ENCODE peak calls at places on chromosomes 4 and X, in seven cellular contexts. K, A, H, P, C, I and N are unnamed samples.

GRCh38 chr4:115454228-115454627 is 340.8 kb upstream of the NDST4 start:
- DNase-seq in K (no peak), A (no peak), H (no peak), P (no peak), C (no peak), I (no peak), N (no peak)

GRCh38 chrX:15523088-15523487 is 22.5 kb downstream of the BMX start:
- DNase-seq in K (no peak), A (no peak), H (no peak), P (no peak), C (no peak), I (no peak), N (no peak)

GRCh38 chr4:151484396-151485102 is 75.6 kb downstream of the FHIP1A start:
- DNase-seq in K (no peak), A (no peak), H (no peak), P (no peak), C (no peak), I (peak), N (no peak)

GRCh38 chrX:14062524-14062923 is 32.8 kb upstream of the GEMIN8 start:
- DNase-seq in K (no peak), A (no peak), H (no peak), P (no peak), C (no peak), I (no peak), N (no peak)

GRCh38 chr4:72243641-72244040 is 211.8 kb downstream of the NPFFR2 start:
- DNase-seq in K (no peak), A (no peak), H (no peak), P (no peak), C (no peak), I (no peak), N (no peak)

GRCh38 chr4:118154643-118155042 is 120.4 kb downstream of the NDST3 start:
- DNase-seq in K (no peak), A (no peak), H (no peak), P (no peak), C (no peak), I (no peak), N (no peak)

GRCh38 chr4:10491420-10491819 is 34.2 kb upstream of the ZNF518B start:
- DNase-seq in K (no peak), A (no peak), H (no peak), P (no peak), C (no peak), I (no peak), N (no peak)

GRCh38 chr4:6338951-6339817 is 69.5 kb downstream of the WFS1 start:
- DNase-seq in K (no peak), A (no peak), H (no peak), P (no peak), C (no peak), I (no peak), N (no peak)

GRCh38 chrX:110015915-110016314 is 13.0 kb downstream of the TMEM164 start:
- DNase-seq in K (no peak), A (no peak), H (no peak), P (no peak), C (no peak), I (no peak), N (no peak)

GRCh38 chr4:105978684-105979296 is 83.5 kb downstream of the NPNT start:
- DNase-seq in K (no peak), A (no peak), H (no peak), P (no peak), C (no peak), I (no peak), N (no peak)

GRCh38 chrX:94430091-94430490 is 756.1 kb downstream of the FAM133A start:
- DNase-seq in K (no peak), A (no peak), H (no peak), P (no peak), C (no peak), I (no peak), N (no peak)

GRCh38 chr4:78776729-78777555 is 792 bp downstream of the BMP2K start:
- DNase-seq in K (peak), A (peak), H (peak), P (no peak), C (peak), I (peak), N (no peak)

GRCh38 chr4:74123065-74123728 is 24.2 kb upstream of the CXCL2 start:
- DNase-seq in K (no peak), A (no peak), H (no peak), P (no peak), C (no peak), I (peak), N (no peak)

GRCh38 chrX:19683817-19684216 is 168.5 kb upstream of the MAP3K15 start:
- DNase-seq in K (no peak), A (no peak), H (no peak), P (no peak), C (no peak), I (no peak), N (no peak)

GRCh38 chr4:1715002-1715761 is 3.1 kb upstream of the SLBP start:
- DNase-seq in K (no peak), A (no peak), H (peak), P (no peak), C (no peak), I (no peak), N (no peak)

GRCh38 chr4:189090174-189090814 is 850.4 kb upstream of the FRG1 start:
- DNase-seq in K (peak), A (no peak), H (no peak), P (no peak), C (no peak), I (peak), N (no peak)

GRCh38 chr4:1984406-1985191 is 24.2 kb downstream of the NELFA start:
- DNase-seq in K (peak), A (no peak), H (no peak), P (no peak), C (no peak), I (no peak), N (no peak)

GRCh38 chr4:173505924-173506779 is 23.9 kb downstream of the HAND2 start:
- DNase-seq in K (peak), A (peak), H (peak), P (peak), C (no peak), I (peak), N (no peak)

GRCh38 chr4:111689214-111689613 is 456.0 kb upstream of the FAM241A start:
- DNase-seq in K (no peak), A (no peak), H (no peak), P (no peak), C (no peak), I (no peak), N (no peak)

GRCh38 chr4:187416236-187416635 is 579.3 kb upstream of the ZFP42 start:
- DNase-seq in K (no peak), A (no peak), H (no peak), P (no peak), C (no peak), I (no peak), N (no peak)

GRCh38 chr4:139808381-139809206 is 143.0 kb downstream of the MGST2 start:
- DNase-seq in K (no peak), A (no peak), H (no peak), P (no peak), C (no peak), I (peak), N (no peak)

GRCh38 chrX:50202539-50202938 is 1.7 kb upstream of the AKAP4 start:
- DNase-seq in K (no peak), A (no peak), H (no peak), P (no peak), C (no peak), I (no peak), N (no peak)

GRCh38 chr4:48538358-48538757 is 48.3 kb downstream of the ZAR1 start:
- DNase-seq in K (no peak), A (no peak), H (no peak), P (no peak), C (no peak), I (no peak), N (no peak)

GRCh38 chr4:85994576-85994975 is 365.3 kb downstream of the MAPK10 start:
- DNase-seq in K (no peak), A (no peak), H (no peak), P (no peak), C (no peak), I (no peak), N (no peak)

GRCh38 chr4:38128478-38129451 is 168.6 kb downstream of the PTTG2 start:
- DNase-seq in K (no peak), A (peak), H (no peak), P (peak), C (no peak), I (peak), N (no peak)

GRCh38 chr4:38123555-38123954 is 163.4 kb downstream of the PTTG2 start:
- DNase-seq in K (no peak), A (no peak), H (no peak), P (no peak), C (no peak), I (no peak), N (no peak)

GRCh38 chr4:38124961-38125360 is 164.8 kb downstream of the PTTG2 start:
- DNase-seq in K (no peak), A (no peak), H (no peak), P (no peak), C (no peak), I (no peak), N (no peak)

GRCh38 chr4:38129452-38129830 is 169.2 kb downstream of the PTTG2 start:
- DNase-seq in K (no peak), A (no peak), H (no peak), P (no peak), C (no peak), I (no peak), N (no peak)

GRCh38 chr4:38125816-38126215 is 165.6 kb downstream of the PTTG2 start:
- DNase-seq in K (no peak), A (no peak), H (no peak), P (no peak), C (no peak), I (no peak), N (no peak)
- TF ChIP-seq TAF1 in K (no peak), A (no peak), H (no peak), P (no peak), C (no peak), I (no peak), N (no peak)

DNA sequence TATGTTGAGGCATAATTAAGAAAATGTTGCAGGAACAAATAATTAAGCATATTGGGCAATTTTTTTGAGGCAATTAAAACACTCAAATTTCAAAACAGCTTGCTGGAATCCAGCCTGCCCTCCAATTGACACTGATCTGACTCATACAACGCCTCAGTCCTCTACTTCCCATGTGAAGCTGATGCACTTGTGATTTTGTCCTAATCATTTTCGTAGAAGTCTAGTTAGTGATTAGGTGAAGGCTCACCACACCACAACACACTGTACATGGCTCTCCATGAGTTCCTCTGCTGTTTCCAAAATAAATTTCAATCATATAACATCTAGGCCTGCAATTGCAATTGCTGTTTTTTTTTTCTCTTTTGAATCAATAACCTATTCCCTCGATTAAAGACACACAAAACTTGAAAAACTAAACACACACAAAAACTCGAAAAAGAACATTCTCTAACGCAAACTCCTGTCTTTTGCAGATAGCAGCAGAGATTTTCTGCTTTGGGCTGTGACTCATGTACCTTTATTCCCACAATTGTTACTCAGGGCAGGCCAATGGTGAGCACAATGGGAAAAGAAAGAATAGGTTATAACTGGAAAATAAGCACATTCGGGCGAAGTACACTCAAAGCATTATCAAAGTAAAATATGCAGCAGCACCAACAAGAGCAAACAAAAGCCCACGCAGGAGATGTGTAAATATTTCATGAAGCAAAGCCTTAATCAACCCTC is 1.7 kb downstream of the GPRIN3 start:
- DNase-seq in K (no peak), A (no peak), H (no peak), P (no peak), C (no peak), I (no peak), N (no peak)
- TF ChIP-seq POLR2AphosphoS5 in K (no peak), A (no peak), H (no peak), P (no peak), C (no peak), I (no peak), N (no peak)

DNA sequence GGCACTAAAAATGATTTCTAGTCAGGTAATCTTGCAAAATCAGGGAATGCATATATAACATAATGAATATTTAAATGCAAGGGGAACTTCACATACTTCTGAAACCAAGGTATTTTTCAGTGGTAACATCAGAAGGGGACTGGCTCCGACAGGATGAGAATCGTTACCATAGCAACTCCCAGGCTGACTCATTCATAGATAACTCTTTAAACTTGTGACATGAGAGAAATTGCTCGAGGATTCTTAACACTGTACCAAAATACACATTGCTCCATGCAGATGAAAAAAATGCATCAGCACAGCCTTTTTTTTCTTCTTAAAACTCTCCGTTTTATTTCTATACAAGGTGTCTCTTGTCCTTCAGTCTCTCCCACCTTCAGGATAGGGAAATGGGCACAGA is 114.3 kb downstream of the GABRB1 start:
- DNase-seq in K (no peak), A (no peak), H (no peak), P (peak), C (peak), I (peak), N (peak)
- TF ChIP-seq TAF1 in K (no peak), A (no peak), H (no peak), P (no peak), C (no peak), I (no peak), N (no peak)

GRCh38 chrX:9465380-9466114 is 689 bp downstream of the TBL1X start:
- DNase-seq in K (peak), A (peak), H (peak), P (no peak), C (peak), I (no peak), N (peak)

GRCh38 chrX:9466711-9467110 is 1.9 kb downstream of the TBL1X start:
- DNase-seq in K (no peak), A (no peak), H (no peak), P (no peak), C (no peak), I (no peak), N (no peak)

GRCh38 chrX:9467181-9467580 is 2.3 kb downstream of the TBL1X start:
- DNase-seq in K (no peak), A (no peak), H (no peak), P (no peak), C (no peak), I (no peak), N (no peak)

GRCh38 chrX:9464435-9465371 is at the start of gene TBL1X:
- DNase-seq in K (peak), A (peak), H (peak), P (no peak), C (peak), I (peak), N (peak)

DNA sequence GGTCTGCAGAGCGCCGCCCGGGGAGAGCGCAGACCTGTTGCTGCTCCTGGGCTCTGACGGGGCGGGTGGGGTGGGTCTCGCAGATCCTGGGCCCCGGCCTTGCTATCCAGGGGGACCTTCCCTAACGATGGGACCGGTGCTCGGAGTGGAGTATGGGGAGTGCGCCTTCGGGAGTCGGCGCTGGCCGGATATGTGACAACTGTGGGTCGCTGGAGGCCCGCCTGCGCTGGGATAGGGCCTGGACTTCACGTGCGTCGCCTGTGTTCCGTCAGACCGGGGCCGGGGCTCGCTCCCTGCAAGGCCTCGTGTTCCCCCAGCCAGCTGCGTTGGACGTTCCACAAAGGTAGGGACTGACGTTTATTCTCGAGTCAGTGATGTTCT is 1.2 kb downstream of the TBL1X start:
- DNase-seq in K (peak), A (peak), H (peak), P (no peak), C (peak), I (no peak), N (peak)
- TF ChIP-seq POLR2AphosphoS5 in K (no peak), A (no peak), H (no peak), P (no peak), C (no peak), I (no peak), N (no peak)

GRCh38 chr4:143773998-143774898 is 73.8 kb upstream of the FREM3 start:
- DNase-seq in K (peak), A (peak), H (peak), P (peak), C (no peak), I (peak), N (peak)
- TF ChIP-seq TAF1 in K (no peak), A (no peak), H (no peak), P (no peak), C (no peak), I (no peak), N (no peak)

GRCh38 chrX:22396408-22396807 is 123.7 kb downstream of the CBLL2 start:
- DNase-seq in K (no peak), A (no peak), H (no peak), P (no peak), C (no peak), I (no peak), N (no peak)
- TF ChIP-seq POLR2AphosphoS5 in K (no peak), A (no peak), H (no peak), P (no peak), C (no peak), I (no peak), N (no peak)

GRCh38 chr4:26936284-26937065 is 75.8 kb downstream of the STIM2 start:
- DNase-seq in K (no peak), A (no peak), H (peak), P (no peak), C (no peak), I (peak), N (no peak)
- TF ChIP-seq TAF1 in K (no peak), A (no peak), H (no peak), P (no peak), C (no peak), I (no peak), N (no peak)

DNA sequence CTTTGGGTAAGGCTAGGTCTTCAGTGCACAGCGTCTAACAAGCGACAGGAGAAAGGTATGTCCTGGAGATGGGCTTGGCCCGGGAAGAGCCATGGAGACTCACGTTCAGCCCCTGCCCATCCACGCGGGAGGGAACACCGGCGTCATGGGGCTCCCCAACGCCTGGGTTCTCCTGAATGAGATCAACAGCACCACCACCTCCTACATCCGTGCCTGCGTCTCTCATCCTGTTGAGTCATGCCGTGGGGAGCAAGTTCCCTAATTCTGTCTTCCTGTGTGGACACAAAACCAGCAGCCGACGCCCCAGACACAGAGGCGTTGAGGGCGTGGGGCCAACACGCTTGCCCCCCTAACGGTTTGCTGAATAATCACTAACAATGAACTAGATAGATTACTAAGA is 20.1 kb upstream of the IL3RA start:
- DNase-seq in K (no peak), A (no peak), H (no peak), P (no peak), C (no peak), I (no peak), N (no peak)
- TF ChIP-seq POLR2AphosphoS5 in K (no peak), A (no peak), H (no peak), P (no peak), C (no peak), I (no peak), N (no peak)